ENCODE peak calls at places on chromosome 22, in nine cellular contexts. L is iris pigment epithelial cell; E is astrocyte of the cerebellum; I is NCI-H1092; Y is AG08395; O is anterior cingulate cortex; N is body of pancreas; C is ELR; G is activated naive CD4-positive, alpha-beta T cell. F is an unnamed sample.

GRCh38 chr22:35873426-35873825 is 155.2 kb downstream of the RBFOX2 start:
- DNase-seq in L (no peak), E (no peak), I (no peak), Y (no peak), O (no peak), N (no peak), C (no peak), G (no peak), F (no peak)

GRCh38 chr22:29755889-29756288 is 10.9 kb downstream of the ZMAT5 start:
- DNase-seq in L (no peak), E (no peak), I (no peak), Y (no peak), O (no peak), N (no peak), C (no peak), G (no peak), F (no peak)

GRCh38 chr22:41123151-41123550 is 30.8 kb downstream of the EP300 start:
- DNase-seq in L (peak), E (no peak), I (no peak), Y (no peak), O (no peak), N (no peak), C (peak), G (no peak), F (no peak)

GRCh38 chr22:35353318-35353717 is 27.6 kb upstream of the HMOX1 start:
- DNase-seq in L (no peak), E (no peak), I (no peak), Y (no peak), O (no peak), N (no peak), C (no peak), G (no peak), F (no peak)

GRCh38 chr22:19530751-19531150 is 6.5 kb upstream of the CLDN5 start:
- DNase-seq in L (no peak), E (no peak), I (no peak), Y (no peak), O (no peak), N (no peak), C (no peak), G (no peak), F (no peak)

GRCh38 chr22:49967333-49968241 is 7.0 kb downstream of the PIM3 start:
- DNase-seq in L (no peak), E (no peak), I (no peak), Y (peak), O (no peak), N (peak), C (no peak), G (no peak), F (peak)

GRCh38 chr22:38051900-38052862 is 5.0 kb upstream of the PICK1 start:
- DNase-seq in L (peak), E (peak), I (peak), Y (peak), O (peak), N (peak), C (peak), G (peak), F (peak)

GRCh38 chr22:37624876-37625275 is 14.6 kb upstream of the SH3BP1 start:
- DNase-seq in L (no peak), E (no peak), I (no peak), Y (no peak), O (no peak), N (no peak), C (no peak), G (no peak), F (no peak)

GRCh38 chr22:19891350-19892248 is 36.9 kb upstream of the GNB1L start:
- DNase-seq in L (peak), E (peak), I (peak), Y (peak), O (no peak), N (no peak), C (peak), G (peak), F (no peak)

GRCh38 chr22:46897246-46897623 is 134.8 kb downstream of the TBC1D22A start:
- DNase-seq in L (no peak), E (no peak), I (no peak), Y (no peak), O (no peak), N (no peak), C (peak), G (no peak), F (no peak)

GRCh38 chr22:49971232-49972162 is 10.9 kb downstream of the PIM3 start:
- DNase-seq in L (peak), E (no peak), I (no peak), Y (peak), O (no peak), N (peak), C (peak), G (peak), F (peak)

F was measured in dorsolateral prefrontal cortex.